ENCODE peak calls at places on chromosomes 6 and 20, in six cellular contexts. V is prostate gland, Y is HCT116, Z is stomach, S is transverse colon, D is sigmoid colon. N is an unnamed sample.

GRCh38 chr6:168605964-168606363 is 165.0 kb downstream of the SMOC2 start:
- DNase-seq in V (no peak), S (no peak), Z (no peak), Y (no peak), D (peak; percentile 43), N (no peak)

GRCh38 chr6:113630738-113631535 is 226.2 kb upstream of the MARCKS start:
- DNase-seq in S (peak; percentile 47), Z (no peak), V (no peak), D (no peak), Y (no peak), N (no peak)

GRCh38 chr6:166931426-166931970 is 24.9 kb downstream of the RNASET2 start:
- DNase-seq in D (no peak), Y (no peak), S (no peak), V (no peak), Z (no peak), N (no peak)

GRCh38 chr20:46177768-46178167 is 59.7 kb downstream of the CD40 start:
- DNase-seq in S (no peak), V (no peak), D (no peak), Y (no peak), Z (no peak), N (no peak)

GRCh38 chr6:128432394-128432793 is 88.0 kb downstream of the PTPRK start:
- DNase-seq in S (no peak), V (no peak), D (no peak), Z (no peak), Y (no peak), N (no peak)

GRCh38 chr6:87700729-87701675 is 1.0 kb downstream of the AKIRIN2 start:
- DNase-seq in Z (no peak), V (peak; percentile 33), S (peak; percentile 35), Y (no peak), D (no peak), N (peak; percentile 90)

GRCh38 chr20:46012926-46013825 is 4.5 kb downstream of the MMP9 start:
- DNase-seq in S (no peak), Y (no peak), D (no peak), Z (no peak), V (no peak), N (peak; percentile 77)

GRCh38 chr6:43037197-43037596 is 15.8 kb downstream of the RRP36 start:
- DNase-seq in D (no peak), S (no peak), Z (no peak), V (no peak), Y (no peak), N (no peak)

GRCh38 chr6:44256291-44257006 is 879 bp downstream of the SLC35B2 start:
- DNase-seq in V (no peak), Z (peak; percentile 48), S (peak; percentile 38), D (no peak), Y (no peak), N (peak; percentile 41)

GRCh38 chr20:9590189-9590588 is 75.8 kb downstream of the LAMP5 start:
- DNase-seq in S (no peak), V (no peak), Z (peak; percentile 62), Y (no peak), D (no peak), N (no peak)

GRCh38 chr6:125815050-125815910 is 24.5 kb downstream of the NCOA7 start:
- DNase-seq in Y (no peak), Z (no peak), D (no peak), V (no peak), S (no peak), N (no peak)

GRCh38 chr6:41356838-41357237 is 21.4 kb downstream of the NCR2 start:
- DNase-seq in V (no peak), Y (no peak), Z (no peak), S (no peak), D (no peak), N (no peak)

GRCh38 chr6:118704911-118705310 is 53.5 kb upstream of the CEP85L start:
- DNase-seq in V (no peak), D (no peak), Z (no peak), Y (no peak), S (no peak), N (no peak)

GRCh38 chr6:116047173-116047933 is 13.3 kb downstream of the FRK start:
- DNase-seq in V (no peak), Z (no peak), S (peak; percentile 25), D (no peak), Y (no peak), N (no peak)

GRCh38 chr6:49543087-49543858 is 7.2 kb upstream of the C6orf141 start:
- DNase-seq in Z (no peak), Y (no peak), S (no peak), D (no peak), V (no peak), N (no peak)

GRCh38 chr6:129543981-129544380 is 166.0 kb downstream of the ARHGAP18 start:
- DNase-seq in Y (no peak), V (no peak), Z (no peak), S (no peak), D (no peak), N (no peak)

GRCh38 chr20:37406010-37406998 is 60.4 kb downstream of the SRC start:
- DNase-seq in V (no peak), S (peak; percentile 47), Z (peak; percentile 45), D (no peak), Y (no peak), N (peak; percentile 32)

GRCh38 chr6:137231895-137232294 is 12.7 kb upstream of the IFNGR1 start:
- DNase-seq in S (no peak), Y (no peak), Z (no peak), V (no peak), D (no peak), N (no peak)

GRCh38 chr20:45880988-45881788 is at the start of gene ZSWIM1:
- DNase-seq in Y (peak; percentile 98), V (peak; percentile 100), Z (peak; percentile 100), S (peak; percentile 100), D (peak; percentile 100), N (peak; percentile 99)

GRCh38 chr6:8539446-8539845 is 104.1 kb upstream of the SLC35B3 start:
- DNase-seq in S (no peak), Y (peak; percentile 7), V (no peak), D (no peak), Z (no peak), N (no peak)

GRCh38 chr6:9484091-9484490 is 930.8 kb downstream of the TFAP2A start:
- DNase-seq in D (no peak), Z (no peak), Y (no peak), V (no peak), S (no peak), N (no peak)

GRCh38 chr6:13486679-13487121 is 700 bp downstream of the GFOD1 start:
- DNase-seq in Y (no peak), V (peak; percentile 15), Z (peak; percentile 45), D (peak; percentile 86), S (peak; percentile 65), N (peak; percentile 63)
- TF ChIP-seq POLR2A in Y (no peak), V (no peak), Z (no peak), D (no peak), S (no peak), N (no peak)

GRCh38 chr20:56697476-56697875 is 68.4 kb downstream of the TFAP2C start:
- DNase-seq in Y (no peak), S (no peak), Z (no peak), V (no peak), D (no peak), N (no peak)
- TF ChIP-seq POLR2AphosphoS5 in Y (no peak), S (no peak), Z (no peak), V (no peak), D (no peak), N (no peak)

GRCh38 chr6:33211136-33211535 is 2.8 kb downstream of the RING1 start:
- DNase-seq in Y (no peak), D (no peak), V (no peak), Z (no peak), S (no peak), N (no peak)

GRCh38 chr6:33211666-33212422 is 3.5 kb downstream of the RING1 start:
- DNase-seq in D (no peak), Y (no peak), Z (no peak), S (no peak), V (no peak), N (no peak)

GRCh38 chr6:33213166-33213988 is 5.1 kb downstream of the RING1 start:
- DNase-seq in Z (no peak), V (no peak), D (no peak), Y (no peak), S (no peak), N (no peak)

GRCh38 chr6:33213989-33214335 is 5.7 kb downstream of the RING1 start:
- DNase-seq in S (no peak), D (no peak), Y (no peak), V (no peak), Z (no peak), N (no peak)

DNA sequence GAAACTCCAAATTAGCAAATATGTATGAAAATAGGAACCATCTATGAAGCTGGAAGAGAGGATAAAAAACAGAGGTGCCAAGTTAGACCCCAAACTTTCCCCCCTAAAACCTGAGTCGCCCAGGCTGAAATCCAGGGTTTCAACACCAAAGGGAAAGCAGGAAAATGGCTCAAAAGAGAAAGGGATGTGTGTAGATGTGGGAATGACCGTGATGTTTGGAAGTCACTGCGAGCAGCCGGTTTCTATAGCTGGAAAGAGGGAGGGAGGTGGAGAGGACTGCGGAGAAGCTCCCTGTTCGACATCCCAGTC is 4.5 kb downstream of the RING1 start:
- DNase-seq in D (no peak), V (no peak), Y (no peak), S (no peak), Z (no peak), N (no peak)
- TF ChIP-seq POLR2A in D (no peak), V (no peak), Y (no peak), S (no peak), Z (no peak), N (no peak)

DNA sequence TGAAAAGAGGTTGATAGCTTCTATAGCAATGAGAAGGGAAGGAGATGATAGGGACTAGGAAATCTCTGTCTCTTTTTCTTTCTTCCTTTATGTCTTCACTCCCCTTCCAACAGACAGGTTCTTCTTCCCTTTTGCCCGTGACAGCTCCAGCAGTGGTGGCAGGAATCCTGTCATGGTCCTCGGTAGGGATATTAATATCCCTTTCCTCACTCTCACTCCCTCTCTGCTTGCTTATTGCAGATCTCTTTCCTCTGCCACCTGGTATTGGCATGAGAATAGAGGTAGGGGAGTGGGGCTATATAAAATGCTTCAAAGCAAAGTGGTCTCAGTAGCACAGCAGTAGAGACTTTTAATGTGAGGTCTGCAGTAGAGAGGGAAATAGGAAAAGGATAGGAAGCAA is 19.7 kb downstream of the RAD21L1 start:
- DNase-seq in S (no peak), Z (no peak), Y (no peak), D (no peak), V (no peak), N (no peak)
- TF ChIP-seq POLR2AphosphoS5 in S (no peak), Z (no peak), Y (no peak), D (no peak), V (no peak), N (no peak)